ENCODE peak calls at places on chromosomes 6 and 20, in nine cellular contexts. X, M, Q, C, H, N, E, S and T are unnamed samples.

GRCh38 chr20:62133864-62134263 is 9.3 kb downstream of the PSMA7 start:
- DNase-seq in X (no peak), M (no peak), Q (no peak), C (no peak), H (no peak), N (no peak), E (no peak), S (no peak), T (no peak)

GRCh38 chr20:40525356-40525755 is 163.7 kb downstream of the MAFB start:
- DNase-seq in X (peak; percentile 53), M (peak; percentile 8), Q (no peak), C (no peak), H (peak; percentile 47), N (no peak), E (no peak), S (no peak), T (peak; percentile 63)

GRCh38 chr6:167146173-167146572 is 11.6 kb downstream of the GPR31 start:
- DNase-seq in X (no peak), M (no peak), Q (no peak), C (no peak), H (peak; percentile 2), N (no peak), E (no peak), S (no peak), T (no peak)

GRCh38 chr6:169725270-169726048 is 1.2 kb upstream of the PHF10 start:
- DNase-seq in X (peak; percentile 76), M (peak; percentile 79), Q (peak; percentile 54), C (peak; percentile 6), H (peak; percentile 70), N (peak; percentile 54), E (peak; percentile 76), S (no peak), T (peak; percentile 91)

GRCh38 chr6:137738931-137739504 is 128.0 kb upstream of the TNFAIP3 start:
- DNase-seq in X (no peak), M (no peak), Q (no peak), C (no peak), H (no peak), N (no peak), E (no peak), S (no peak), T (no peak)

GRCh38 chr6:130886965-130887364 is 59.8 kb downstream of the SMLR1 start:
- DNase-seq in X (no peak), M (no peak), Q (no peak), C (no peak), H (no peak), N (no peak), E (no peak), S (no peak), T (no peak)

GRCh38 chr6:143323729-143324465 is 126.6 kb downstream of the ADAT2 start:
- DNase-seq in X (no peak), M (no peak), Q (no peak), C (no peak), H (peak; percentile 18), N (no peak), E (no peak), S (no peak), T (no peak)

GRCh38 chr20:45611054-45611453 is 18.5 kb upstream of the WFDC10A start:
- DNase-seq in X (peak; percentile 78), M (peak; percentile 73), Q (no peak), C (no peak), H (peak; percentile 18), N (no peak), E (peak; percentile 48), S (peak; percentile 29), T (peak; percentile 88)

GRCh38 chr20:58349586-58349985 is 39.4 kb upstream of the VAPB start:
- DNase-seq in X (peak; percentile 43), M (peak; percentile 73), Q (no peak), C (no peak), H (peak; percentile 59), N (no peak), E (peak; percentile 78), S (no peak), T (peak; percentile 79)

GRCh38 chr6:84776392-84776791 is 12.0 kb upstream of the TBX18 start:
- DNase-seq in X (no peak), M (no peak), Q (no peak), C (no peak), H (no peak), N (no peak), E (no peak), S (no peak), T (no peak)

GRCh38 chr6:84773133-84773430 is 8.7 kb upstream of the TBX18 start:
- DNase-seq in X (no peak), M (no peak), Q (no peak), C (no peak), H (no peak), N (no peak), E (no peak), S (no peak), T (no peak)

GRCh38 chr6:84772428-84773132 is 8.2 kb upstream of the TBX18 start:
- DNase-seq in X (peak; percentile 58), M (no peak), Q (no peak), C (no peak), H (no peak), N (no peak), E (no peak), S (no peak), T (no peak)

GRCh38 chr6:84773431-84774173 is 9.2 kb upstream of the TBX18 start:
- DNase-seq in X (peak; percentile 67), M (peak; percentile 56), Q (peak; percentile 30), C (no peak), H (no peak), N (peak; percentile 21), E (no peak), S (no peak), T (no peak)

DNA sequence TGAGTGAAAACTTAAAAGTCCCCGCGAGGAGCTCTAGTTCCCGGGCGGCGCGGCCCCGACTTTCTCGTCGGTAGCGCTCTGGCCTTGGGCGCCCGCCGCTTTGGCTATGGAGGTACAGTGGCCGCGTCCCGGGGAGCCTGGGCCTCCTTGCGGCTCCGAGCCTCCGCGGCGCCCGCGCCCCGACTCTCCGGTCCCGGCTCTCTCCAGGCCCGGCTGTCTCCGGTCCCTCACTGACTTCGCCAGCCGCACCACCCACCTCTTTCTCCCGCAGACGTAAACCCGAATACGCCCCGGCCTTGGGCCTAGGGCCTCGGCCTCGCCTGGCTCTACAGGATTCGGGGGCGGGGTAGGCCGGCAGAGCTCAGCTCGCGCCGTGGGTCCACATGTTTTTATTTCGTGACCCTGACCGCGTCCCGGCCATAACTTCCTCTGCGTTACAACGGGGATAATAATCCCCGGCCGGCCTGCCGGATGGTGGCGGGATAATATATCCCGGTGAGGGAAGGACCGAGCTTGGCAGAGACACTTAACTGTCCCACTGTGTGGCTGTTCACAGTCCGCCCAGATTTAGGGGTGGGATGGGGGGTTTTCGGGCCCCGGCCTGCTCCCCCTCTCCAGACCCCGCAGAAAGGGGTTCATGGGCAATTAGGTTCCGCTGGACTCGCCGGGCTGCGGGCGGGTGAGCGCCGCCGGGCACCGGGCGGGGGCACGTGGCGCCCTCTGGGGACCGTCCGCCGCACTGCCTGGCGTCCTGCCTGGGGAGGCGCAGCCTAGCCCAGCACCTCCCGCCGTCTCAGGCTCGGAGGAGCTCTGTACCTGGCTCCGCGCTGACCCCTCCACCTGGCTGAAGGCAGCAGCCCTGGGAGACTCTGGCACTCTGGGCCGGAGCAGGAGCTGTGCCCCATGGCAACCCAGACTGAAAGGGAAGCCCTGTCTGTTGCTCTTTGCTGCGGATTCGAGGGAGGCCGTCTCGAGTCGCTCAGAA is 10.1 kb upstream of the TBX18 start:
- DNase-seq in X (peak; percentile 84), M (peak; percentile 62), Q (peak; percentile 43), C (no peak), H (no peak), N (peak; percentile 58), E (peak; percentile 35), S (no peak), T (no peak)
- TF ChIP-seq CTCF in X (peak; percentile 80), M (peak; percentile 49), Q (peak; percentile 68), C (no peak), H (peak; percentile 43), N (peak; percentile 35), E (peak; percentile 87), S (peak; percentile 44), T (peak; percentile 38)

DNA sequence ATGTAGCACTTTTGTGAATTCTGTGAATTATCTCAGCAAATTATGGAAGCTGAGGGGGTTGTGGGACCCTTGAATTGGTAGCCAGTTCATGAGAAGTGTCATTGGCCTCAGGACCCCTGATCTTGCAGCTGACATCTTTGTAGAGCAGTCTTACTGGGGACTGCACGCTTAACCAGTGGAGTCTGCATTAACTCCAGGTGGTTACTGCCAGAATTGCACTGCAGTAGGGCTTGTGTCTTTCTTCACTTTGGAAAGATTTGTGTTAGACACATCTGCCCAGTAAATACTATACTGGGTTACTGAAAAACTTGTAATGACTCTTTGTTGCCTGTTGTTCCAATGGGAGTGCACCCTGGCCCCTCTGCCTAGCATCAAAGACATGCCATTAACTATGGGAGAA is 21.2 kb upstream of the CDKN1A start:
- DNase-seq in X (no peak), M (no peak), Q (no peak), C (no peak), H (no peak), N (no peak), E (no peak), S (no peak), T (no peak)
- TF ChIP-seq CTCF in X (no peak), M (no peak), Q (no peak), C (no peak), H (no peak), N (no peak), E (peak; percentile 19), S (no peak), T (no peak)

GRCh38 chr6:90497411-90497810 is 89.5 kb downstream of the MAP3K7 start:
- DNase-seq in X (no peak), M (no peak), Q (no peak), C (no peak), H (no peak), N (no peak), E (no peak), S (no peak), T (no peak)
- TF ChIP-seq CTCF in X (no peak), M (no peak), Q (no peak), C (no peak), H (no peak), N (no peak), E (no peak), S (no peak), T (no peak)

GRCh38 chr6:17281497-17282481 is 628 bp downstream of the RBM24 start:
- DNase-seq in X (peak; percentile 46), M (peak; percentile 6), Q (peak; percentile 21), C (no peak), H (peak; percentile 15), N (peak; percentile 24), E (no peak), S (no peak), T (peak; percentile 40)
- TF ChIP-seq CTCF in X (no peak), M (no peak), Q (no peak), C (no peak), H (no peak), N (no peak), E (no peak), S (no peak), T (no peak)

DNA sequence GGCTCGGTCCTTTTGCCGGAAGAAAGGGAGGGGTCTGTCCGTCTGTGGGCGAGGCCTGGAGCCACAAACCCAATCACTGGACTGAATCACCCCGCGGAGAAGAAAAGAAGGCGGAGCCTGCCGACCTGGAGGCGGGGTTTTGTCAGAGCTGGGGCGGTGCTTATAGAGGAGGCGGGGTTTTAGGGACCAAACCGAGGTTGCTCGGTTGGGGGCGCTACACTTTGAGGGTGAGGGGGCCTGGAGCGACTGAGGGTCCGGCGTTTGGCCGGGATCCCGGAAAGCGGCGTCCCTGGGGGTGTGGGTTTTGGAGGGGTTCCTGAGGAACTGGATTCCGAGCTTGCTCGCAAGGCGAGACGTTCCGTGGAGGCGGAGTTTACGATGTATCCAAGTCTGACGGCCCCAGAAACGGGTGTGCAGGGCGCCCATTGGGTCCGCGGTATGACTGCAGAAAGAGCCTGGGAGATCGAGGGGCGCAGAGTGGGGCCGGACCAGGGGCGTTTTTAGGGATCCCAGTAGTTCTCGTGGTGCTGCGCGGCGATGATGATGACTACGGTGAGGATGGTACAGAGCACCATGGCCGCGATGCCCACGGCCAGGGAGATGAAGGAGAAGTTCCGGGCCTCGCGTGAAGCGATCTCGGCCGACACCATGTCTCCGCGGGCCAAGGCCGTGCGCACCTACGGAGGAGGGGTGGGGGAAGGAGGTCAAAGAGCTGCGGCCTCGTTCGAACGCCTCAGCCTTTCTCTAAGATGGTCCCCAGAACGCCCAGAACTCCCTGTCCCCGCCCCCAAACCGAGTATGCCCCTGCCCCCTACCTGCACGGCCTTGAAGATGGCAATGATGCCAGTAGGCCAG is 2.8 kb downstream of the PRRT1 start:
- DNase-seq in X (no peak), M (peak; percentile 33), Q (no peak), C (peak; percentile 72), H (no peak), N (peak; percentile 82), E (no peak), S (no peak), T (peak; percentile 47)
- TF ChIP-seq CTCF in X (no peak), M (peak; percentile 39), Q (no peak), C (peak; percentile 35), H (no peak), N (no peak), E (no peak), S (no peak), T (peak; percentile 16)